ENCODE peak calls at places on chromosome 1, in seven cellular contexts. One of them, this sample, is unnamed.

GRCh38 chr1:25055045-25055780 is 125.1 kb upstream of the RUNX3 start:
- DNase-seq in nephron progenitor cell: no peak
- DNase-seq in A549: no peak
- DNase-seq in activated naive CD8-positive, alpha-beta T cell treated with anti-CD3 and anti-CD28 coated beads for 36 hours: no peak
- DNase-seq in GOT3: no peak
- DNase-seq in amygdala: no peak
- DNase-seq in ureter: no peak
- DNase-seq in this sample: no peak

GRCh38 chr1:96116707-96117106 is 604.9 kb upstream of the PTBP2 start:
- DNase-seq in nephron progenitor cell: no peak
- DNase-seq in A549: no peak
- DNase-seq in activated naive CD8-positive, alpha-beta T cell treated with anti-CD3 and anti-CD28 coated beads for 36 hours: no peak
- DNase-seq in GOT3: no peak
- DNase-seq in amygdala: no peak
- DNase-seq in ureter: no peak
- DNase-seq in this sample: no peak

GRCh38 chr1:201137579-201138310 is 10.8 kb upstream of the ASCL5 start:
- DNase-seq in nephron progenitor cell: no peak
- DNase-seq in A549: no peak
- DNase-seq in activated naive CD8-positive, alpha-beta T cell treated with anti-CD3 and anti-CD28 coated beads for 36 hours: no peak
- DNase-seq in GOT3: peak; percentile 92
- DNase-seq in amygdala: peak; percentile 52
- DNase-seq in ureter: peak; percentile 65
- DNase-seq in this sample: peak; percentile 85

GRCh38 chr1:230758705-230759354 is 11.6 kb downstream of the CAPN9 start:
- DNase-seq in nephron progenitor cell: peak; percentile 46
- DNase-seq in A549: no peak
- DNase-seq in activated naive CD8-positive, alpha-beta T cell treated with anti-CD3 and anti-CD28 coated beads for 36 hours: no peak
- DNase-seq in GOT3: no peak
- DNase-seq in amygdala: no peak
- DNase-seq in ureter: no peak
- DNase-seq in this sample: peak; percentile 15

GRCh38 chr1:44740179-44740617 is 561 bp downstream of the KIF2C start:
- DNase-seq in nephron progenitor cell: no peak
- DNase-seq in A549: no peak
- DNase-seq in activated naive CD8-positive, alpha-beta T cell treated with anti-CD3 and anti-CD28 coated beads for 36 hours: no peak
- DNase-seq in GOT3: no peak
- DNase-seq in amygdala: no peak
- DNase-seq in ureter: no peak
- DNase-seq in this sample: no peak

GRCh38 chr1:228282329-228283042 is 74.6 kb downstream of the OBSCN start:
- DNase-seq in nephron progenitor cell: no peak
- DNase-seq in A549: no peak
- DNase-seq in activated naive CD8-positive, alpha-beta T cell treated with anti-CD3 and anti-CD28 coated beads for 36 hours: no peak
- DNase-seq in GOT3: no peak
- DNase-seq in amygdala: no peak
- DNase-seq in ureter: no peak
- DNase-seq in this sample: no peak

GRCh38 chr1:6112690-6113005 is 67.0 kb downstream of the KCNAB2 start:
- DNase-seq in nephron progenitor cell: no peak
- DNase-seq in A549: no peak
- DNase-seq in activated naive CD8-positive, alpha-beta T cell treated with anti-CD3 and anti-CD28 coated beads for 36 hours: no peak
- DNase-seq in GOT3: no peak
- DNase-seq in amygdala: no peak
- DNase-seq in ureter: no peak
- DNase-seq in this sample: no peak

GRCh38 chr1:183609313-183609712 is 19.1 kb upstream of the NCF2 start:
- DNase-seq in nephron progenitor cell: no peak
- DNase-seq in A549: peak; percentile 67
- DNase-seq in activated naive CD8-positive, alpha-beta T cell treated with anti-CD3 and anti-CD28 coated beads for 36 hours: no peak
- DNase-seq in GOT3: no peak
- DNase-seq in amygdala: peak; percentile 88
- DNase-seq in ureter: no peak
- DNase-seq in this sample: peak; percentile 86

This sample was measured in HCEC 1CT.